ENCODE peak calls at places on chromosomes 7 and 10, in ten cellular contexts. H, G, O, V, R, C, L, S, D and W are unnamed samples.

GRCh38 chr10:43963793-43964425 is 315.2 kb upstream of the ZNF32 start:
- DNase-seq in H (no peak), G (no peak), O (no peak), V (no peak), R (no peak), C (no peak), L (no peak), S (no peak), D (no peak), W (no peak)

GRCh38 chr10:88194041-88194887 is 330.8 kb downstream of the PTEN start:
- DNase-seq in H (no peak), G (no peak), O (no peak), V (no peak), R (no peak), C (no peak), L (no peak), S (no peak), D (no peak), W (no peak)

GRCh38 chr7:140774371-140774770 is 77.9 kb downstream of the NDUFB2 start:
- DNase-seq in H (no peak), G (no peak), O (no peak), V (no peak), R (no peak), C (no peak), L (no peak), S (no peak), D (no peak), W (no peak)

GRCh38 chr7:295155-296154 is 5.5 kb downstream of the FOXL3 start:
- DNase-seq in H (no peak), G (no peak), O (no peak), V (no peak), R (no peak), C (no peak), L (no peak), S (no peak), D (no peak), W (no peak)

GRCh38 chr10:112953075-112953501 is 3.0 kb downstream of the TCF7L2 start:
- DNase-seq in H (no peak), G (no peak), O (peak; percentile 51), V (peak; percentile 22), R (no peak), C (no peak), L (peak; percentile 50), S (peak; percentile 61), D (no peak), W (peak; percentile 27)

GRCh38 chr10:7408003-7408493 is 2.8 kb downstream of the SFMBT2 start:
- DNase-seq in H (no peak), G (no peak), O (peak; percentile 72), V (peak; percentile 51), R (no peak), C (no peak), L (peak; percentile 48), S (peak; percentile 17), D (no peak), W (peak; percentile 25)

GRCh38 chr10:60377955-60378354 is 11.7 kb downstream of the ANK3 start:
- DNase-seq in H (no peak), G (no peak), O (no peak), V (no peak), R (no peak), C (peak; percentile 57), L (no peak), S (no peak), D (no peak), W (no peak)

GRCh38 chr10:43594944-43595589 is 11.2 kb upstream of the ZNF485 start:
- DNase-seq in H (no peak), G (peak; percentile 80), O (no peak), V (no peak), R (peak; percentile 62), C (peak; percentile 19), L (no peak), S (peak; percentile 21), D (no peak), W (no peak)

GRCh38 chr7:154647625-154648024 is 355.3 kb downstream of the PAXIP1 start:
- DNase-seq in H (no peak), G (no peak), O (no peak), V (no peak), R (no peak), C (no peak), L (no peak), S (peak; percentile 10), D (no peak), W (no peak)

GRCh38 chr7:73439305-73439704 is 5.7 kb downstream of the FZD9 start:
- DNase-seq in H (no peak), G (no peak), O (no peak), V (no peak), R (no peak), C (no peak), L (no peak), S (no peak), D (no peak), W (no peak)

GRCh38 chr10:22230331-22230833 is 12.6 kb upstream of the EBLN1 start:
- DNase-seq in H (no peak), G (no peak), O (no peak), V (peak; percentile 15), R (peak; percentile 51), C (peak; percentile 73), L (no peak), S (peak; percentile 25), D (peak; percentile 31), W (no peak)

GRCh38 chr7:97012293-97013005 is 7.1 kb downstream of the DLX6 start:
- DNase-seq in H (no peak), G (no peak), O (no peak), V (no peak), R (no peak), C (no peak), L (no peak), S (no peak), D (no peak), W (no peak)

GRCh38 chr7:68107256-68107655 is 1110.6 kb downstream of the TYW1 start:
- DNase-seq in H (no peak), G (no peak), O (no peak), V (no peak), R (no peak), C (no peak), L (no peak), S (peak; percentile 7), D (no peak), W (no peak)

GRCh38 chr7:43764039-43764789 is 5.7 kb downstream of the BLVRA start:
- DNase-seq in H (no peak), G (no peak), O (peak; percentile 86), V (no peak), R (peak; percentile 27), C (peak; percentile 57), L (no peak), S (peak; percentile 59), D (no peak), W (no peak)

GRCh38 chr7:133650067-133650466 is 397.2 kb downstream of the EXOC4 start:
- DNase-seq in H (no peak), G (no peak), O (no peak), V (no peak), R (no peak), C (no peak), L (no peak), S (no peak), D (no peak), W (no peak)

DNA sequence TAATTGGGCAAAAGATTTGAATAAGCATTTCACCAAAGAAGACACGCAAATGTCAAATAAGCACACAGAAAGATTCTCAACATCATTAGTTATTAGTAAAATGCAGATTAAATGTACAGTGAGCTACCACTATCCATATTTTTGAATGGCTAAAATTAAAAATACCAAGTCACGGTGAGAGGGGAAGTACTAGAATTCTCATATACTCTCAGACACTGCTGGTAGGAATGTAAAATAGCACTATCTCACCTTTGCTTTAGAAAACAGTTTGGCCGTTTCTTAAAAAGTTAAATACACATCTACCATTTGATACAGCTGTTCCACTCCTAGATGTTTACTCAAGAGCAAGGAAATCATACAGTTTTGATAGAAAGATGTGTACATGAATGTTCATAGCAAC is 115.8 kb upstream of the CELF2 start:
- DNase-seq in H (no peak), G (no peak), O (no peak), V (no peak), R (no peak), C (no peak), L (no peak), S (no peak), D (no peak), W (no peak)
- TF ChIP-seq CTCF in H (no peak), G (no peak), O (no peak), V (no peak), R (no peak), C (no peak), L (no peak), S (no peak), D (no peak), W (no peak)

GRCh38 chr7:72042855-72043254 is 369.3 kb downstream of the CALN1 start:
- DNase-seq in H (peak; percentile 5), G (no peak), O (no peak), V (no peak), R (no peak), C (no peak), L (no peak), S (no peak), D (no peak), W (no peak)
- TF ChIP-seq CTCF in H (no peak), G (no peak), O (no peak), V (no peak), R (no peak), C (no peak), L (no peak), S (no peak), D (no peak), W (no peak)

GRCh38 chr10:116765549-116766162 is 23.3 kb upstream of the HSPA12A start:
- DNase-seq in H (no peak), G (no peak), O (no peak), V (no peak), R (no peak), C (no peak), L (no peak), S (peak; percentile 73), D (no peak), W (no peak)
- TF ChIP-seq CTCF in H (peak; percentile 14), G (peak; percentile 62), O (peak; percentile 27), V (no peak), R (peak; percentile 54), C (peak; percentile 45), L (no peak), S (peak; percentile 41), D (peak; percentile 42), W (peak; percentile 20)

GRCh38 chr7:32360127-32360526 is 130.1 kb downstream of the LSM5 start:
- DNase-seq in H (no peak), G (no peak), O (no peak), V (no peak), R (no peak), C (no peak), L (no peak), S (no peak), D (no peak), W (no peak)

DNA sequence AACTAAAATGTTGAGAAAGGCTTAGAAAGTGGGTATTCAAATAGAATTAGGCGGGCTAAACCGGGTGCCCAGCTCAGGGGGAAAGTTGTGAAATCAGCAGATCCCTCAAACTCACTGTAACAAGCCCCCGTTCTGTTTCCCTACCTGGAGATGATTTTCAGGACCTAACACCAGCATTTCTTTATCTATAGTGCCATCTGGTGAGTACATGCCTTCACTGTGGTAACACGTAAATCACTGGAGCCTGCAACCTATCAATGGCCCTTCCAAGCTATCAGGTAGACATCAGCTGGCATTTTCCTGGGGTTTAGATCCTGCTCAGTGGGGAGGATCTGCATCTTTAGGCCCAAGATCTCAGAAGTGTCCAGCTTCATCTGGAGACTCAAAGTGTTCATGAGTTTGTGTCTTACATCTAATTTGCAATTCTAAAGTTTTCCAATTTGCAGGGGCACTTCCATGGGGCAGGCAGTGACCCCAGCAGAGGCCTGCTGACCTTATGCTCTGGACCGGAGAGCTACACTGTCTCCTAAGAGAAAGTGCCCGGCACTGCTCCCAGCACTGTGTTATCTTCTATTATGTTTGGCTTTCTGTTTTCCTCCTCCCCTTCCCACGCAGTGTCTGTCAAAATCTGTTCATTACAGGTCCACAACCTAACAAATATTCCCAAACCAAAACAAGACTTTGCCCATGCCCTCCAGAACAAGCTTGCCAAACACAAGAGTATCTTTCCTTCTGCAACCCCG is 132.5 kb downstream of the LSM5 start:
- DNase-seq in H (no peak), G (no peak), O (no peak), V (peak; percentile 13), R (no peak), C (peak; percentile 30), L (no peak), S (no peak), D (no peak), W (peak; percentile 1)
- TF ChIP-seq CTCF in H (no peak), G (peak; percentile 34), O (no peak), V (no peak), R (peak; percentile 21), C (peak; percentile 48), L (no peak), S (no peak), D (no peak), W (peak; percentile 44)